ENCODE peak calls at places on chromosomes 1 and 21, in five cellular contexts. M is HT1080, C is GM19239, J is GDM1, W is PC-3. P is an unnamed sample.

GRCh38 chr1:1527092-1527816 is 13.2 kb downstream of the TMEM240 start:
- DNase-seq in M (no peak), W (no peak), C (no peak), J (no peak), P (no peak)

GRCh38 chr1:235946570-235946981 is 79.9 kb upstream of the LYST start:
- DNase-seq in M (peak), W (peak), J (no peak), C (no peak), P (peak)

GRCh38 chr1:196400478-196401453 is 207.5 kb downstream of the KCNT2 start:
- DNase-seq in J (peak), C (no peak), M (peak), W (peak), P (no peak)

GRCh38 chr21:46116846-46117585 is 19.1 kb downstream of the COL6A2 start:
- DNase-seq in J (no peak), M (peak), W (peak), C (no peak), P (no peak)

GRCh38 chr1:221845650-221846371 is 103.9 kb upstream of the DUSP10 start:
- DNase-seq in C (no peak), M (peak), W (peak), J (no peak), P (no peak)

GRCh38 chr21:44785620-44786344 is 15.8 kb downstream of the UBE2G2 start:
- DNase-seq in M (no peak), J (no peak), C (no peak), W (peak), P (no peak)

GRCh38 chr1:14585771-14586170 is 12.7 kb upstream of the KAZN start:
- DNase-seq in J (no peak), C (no peak), M (no peak), W (no peak), P (no peak)

GRCh38 chr1:244626709-244627108 is 26.2 kb upstream of the DESI2 start:
- DNase-seq in M (no peak), C (no peak), W (no peak), J (no peak), P (no peak)

GRCh38 chr1:204684551-204685235 is 845 bp downstream of the LRRN2 start:
- DNase-seq in W (peak), J (no peak), C (no peak), M (no peak), P (no peak)

GRCh38 chr21:17416139-17416538 is 96.7 kb upstream of the CXADR start:
- DNase-seq in W (no peak), M (no peak), C (no peak), J (no peak), P (no peak)

GRCh38 chr1:162200096-162200847 is 130.8 kb downstream of the NOS1AP start:
- DNase-seq in M (peak), J (no peak), C (no peak), W (no peak), P (no peak)

GRCh38 chr1:237804516-237804915 is 86.2 kb downstream of the ZP4 start:
- DNase-seq in C (no peak), M (no peak), J (no peak), W (no peak), P (no peak)

GRCh38 chr1:71561729-71562128 is 480.9 kb upstream of the ZRANB2 start:
- DNase-seq in C (no peak), W (peak), M (peak), J (no peak), P (no peak)

GRCh38 chr1:31760422-31760900 is 3.7 kb downstream of the ADGRB2 start:
- DNase-seq in J (no peak), W (peak), M (no peak), C (no peak), P (no peak)